ENCODE peak calls at places on chromosomes 2 and 18, in four cellular contexts. S is K562, D is HepG2, H is GM12878. L is an unnamed sample.

GRCh38 chr2:105887246-105887645 is 142.5 kb downstream of the NCK2 start:
- DNase-seq in H (no peak), D (no peak), S (no peak), L (no peak)

GRCh38 chr2:9330639-9331270 is 92.6 kb downstream of the ITGB1BP1 start:
- DNase-seq in S (no peak), H (no peak), D (no peak), L (no peak)

GRCh38 chr18:27956001-27956400 is 220.9 kb downstream of the CDH2 start:
- DNase-seq in H (no peak), S (no peak), D (no peak), L (no peak)

GRCh38 chr2:149094217-149095015 is 55.9 kb downstream of the LYPD6B start:
- DNase-seq in H (no peak), S (no peak), D (no peak), L (no peak)

GRCh38 chr2:148948865-148949264 is 73.8 kb downstream of the KIF5C start:
- DNase-seq in S (no peak), D (no peak), H (no peak), L (no peak)

GRCh38 chr2:17579605-17580318 is 39.3 kb downstream of the VSNL1 start:
- DNase-seq in H (no peak), S (no peak), D (peak), L (no peak)

GRCh38 chr18:58176915-58177717 is 133.1 kb downstream of the NEDD4L start:
- DNase-seq in H (no peak), S (no peak), D (no peak), L (peak)

GRCh38 chr2:77270433-77270832 is 251.7 kb downstream of the LRRTM4 start:
- DNase-seq in S (no peak), D (no peak), H (no peak), L (no peak)

GRCh38 chr2:191758420-191759199 is 80.7 kb downstream of the NABP1 start:
- DNase-seq in H (peak), S (peak), D (peak), L (peak)

GRCh38 chr2:21469158-21469557 is 345.4 kb downstream of the TDRD15 start:
- DNase-seq in D (no peak), H (no peak), S (no peak), L (no peak)

GRCh38 chr2:202261531-202261930 is 4.0 kb upstream of the NOP58 start:
- DNase-seq in H (no peak), S (no peak), D (no peak), L (no peak)

GRCh38 chr2:238518127-238518827 is 91.5 kb downstream of the ASB1 start:
- DNase-seq in S (no peak), H (no peak), D (peak), L (no peak)

GRCh38 chr2:2575870-2576386 is 244.9 kb upstream of the MYT1L start:
- DNase-seq in D (no peak), H (no peak), S (no peak), L (no peak)

DNA sequence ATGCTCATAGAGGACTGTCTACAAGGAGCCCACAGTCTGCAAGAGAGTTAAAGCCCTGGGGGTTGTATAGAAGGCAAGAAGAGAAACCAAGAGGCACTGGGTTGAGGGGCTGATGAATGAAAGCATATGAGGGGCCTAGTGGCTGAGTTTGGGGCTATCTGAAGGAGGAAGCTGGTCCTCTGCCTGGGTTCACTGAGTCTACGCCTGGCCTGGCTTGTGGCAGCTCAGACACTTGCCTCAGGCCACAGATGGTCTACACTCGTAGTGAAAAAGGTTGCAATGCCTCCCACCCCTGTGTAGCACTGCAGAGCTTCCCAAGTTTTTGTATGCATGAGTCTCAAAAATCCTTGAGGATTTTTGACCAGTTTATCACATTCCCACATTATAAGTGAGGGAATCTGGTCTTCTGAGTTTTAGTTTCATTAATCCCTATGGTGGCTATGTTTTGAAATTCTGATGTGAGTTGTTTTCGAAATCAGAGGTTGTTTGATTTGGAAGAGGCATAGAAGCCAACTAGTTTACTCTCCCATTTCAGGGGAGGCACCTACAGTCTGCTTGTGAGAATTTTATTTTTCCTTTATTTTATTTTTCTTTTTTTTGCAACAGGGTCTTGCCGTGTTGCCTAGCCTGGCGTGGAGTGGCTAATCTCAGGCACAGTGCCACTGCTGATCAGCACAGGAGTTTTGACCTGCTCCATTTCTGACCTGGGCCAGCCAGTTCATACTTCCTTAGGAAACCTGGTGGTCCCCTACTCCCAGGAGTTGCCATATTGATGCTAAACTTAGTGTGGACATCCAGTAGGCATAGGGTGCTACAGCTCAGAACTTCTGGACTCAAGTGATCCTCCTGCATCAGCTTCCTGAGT is 10.0 kb downstream of the MYCN start:
- DNase-seq in D (no peak), H (no peak), S (no peak), L (no peak)
- TF ChIP-seq HDAC2 in D (no peak), H (no peak), S (no peak), L (no peak)

GRCh38 chr2:25420820-25421237 is 79.1 kb upstream of the DNMT3A start:
- DNase-seq in H (peak), S (no peak), D (no peak), L (no peak)
- TF ChIP-seq JUNB in H (no peak), S (no peak), D (no peak), L (no peak)

DNA sequence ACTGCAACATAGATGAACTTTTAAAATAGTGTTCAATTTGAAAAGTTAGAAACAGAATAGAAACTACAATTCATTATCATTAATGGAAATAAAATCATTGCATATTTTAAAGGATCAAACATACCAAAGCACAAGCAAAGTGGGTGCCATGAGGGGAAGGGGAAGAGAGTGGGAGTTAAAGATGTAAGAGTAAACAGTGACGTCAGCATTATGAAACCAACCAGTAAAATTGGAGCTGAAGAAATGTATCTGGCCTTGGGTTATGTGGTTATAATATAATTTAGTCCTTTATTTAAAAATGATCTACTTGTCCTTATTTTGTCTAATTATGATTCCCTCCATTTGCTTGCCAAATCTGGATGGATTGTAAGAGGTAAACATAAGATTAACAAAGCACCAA is 6.0 kb downstream of the LINC00305 start:
- DNase-seq in D (no peak), H (no peak), S (no peak), L (no peak)
- TF ChIP-seq HDAC2 in D (no peak), H (no peak), S (no peak), L (no peak)

GRCh38 chr18:63788447-63789096 is 13.4 kb downstream of the SERPINB7 start:
- DNase-seq in D (no peak), S (no peak), H (no peak), L (peak)
- TF ChIP-seq JUNB in D (no peak), S (no peak), H (no peak), L (no peak)

DNA sequence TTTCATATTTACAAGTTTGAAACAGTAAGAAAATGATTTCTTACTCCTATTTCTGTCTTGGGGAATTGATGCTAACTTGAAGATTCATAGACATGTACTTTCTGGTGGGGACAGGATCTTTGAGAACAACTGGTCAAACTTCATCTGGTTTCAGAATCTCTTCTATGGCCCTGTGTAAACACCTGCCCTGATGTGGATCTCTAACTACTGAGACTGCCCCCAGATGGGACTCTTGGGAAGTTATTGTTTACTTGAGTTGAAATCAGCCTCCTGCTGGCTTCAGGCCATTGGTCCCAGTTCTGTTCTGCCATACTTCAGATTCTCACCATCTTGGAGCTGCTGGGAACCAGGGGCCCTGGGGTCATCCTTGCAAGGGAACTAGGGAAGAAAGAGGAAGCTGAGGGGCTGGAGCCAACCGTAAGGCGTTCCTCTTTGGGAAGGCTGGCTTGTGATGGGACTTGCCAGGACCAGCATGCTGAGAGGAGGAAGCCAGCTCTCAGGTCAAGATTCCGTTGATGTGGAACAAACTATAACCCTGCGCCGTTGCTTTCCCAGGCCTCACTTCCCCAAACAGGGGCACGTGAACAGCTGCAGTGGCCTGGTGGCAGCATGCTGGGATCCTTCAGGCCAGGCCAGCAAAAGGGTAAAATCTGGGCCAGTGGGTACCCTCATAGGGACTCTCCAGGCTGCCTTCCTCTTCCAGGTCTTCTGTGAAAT is 135.5 kb upstream of the CXCR4 start:
- DNase-seq in S (no peak), H (no peak), D (no peak), L (no peak)
- TF ChIP-seq HDAC2 in S (no peak), H (no peak), D (no peak), L (no peak)

GRCh38 chr2:190052307-190052706 is 10.2 kb downstream of the MSTN start:
- DNase-seq in S (no peak), H (no peak), D (no peak), L (no peak)
- TF ChIP-seq JUNB in S (no peak), H (no peak), D (no peak), L (no peak)